ENCODE peak calls at places on chromosome 14, in nine cellular contexts. L is thoracic aorta; B is iPS DF 6.9; Z is non-pigmented ciliary epithelial cell; O is RPMI7951; U is T-helper 2 cell; T is aorta; S is stimulated activated CD4-positive, alpha-beta T cell treated with anti-CD3 and anti-CD28 coated beads, Interleukin-1b, Interleukin-23, amount 100 ng/mL, for 4 hours; I is HEK293T. V is an unnamed sample.

GRCh38 chr14:38189930-38190726 is 17.6 kb upstream of the SSTR1 start:
- DNase-seq in L (no peak), B (no peak), Z (no peak), O (no peak), U (no peak), T (no peak), S (no peak), I (no peak), V (no peak)

GRCh38 chr14:99947695-99948094 is 117.5 kb upstream of the EVL start:
- DNase-seq in L (no peak), B (no peak), Z (no peak), O (no peak), U (no peak), T (no peak), S (no peak), I (no peak), V (no peak)

GRCh38 chr14:31229638-31230229 is 22.1 kb upstream of the HECTD1 start:
- DNase-seq in L (no peak), B (no peak), Z (peak; percentile 83), O (peak; percentile 72), U (no peak), T (peak; percentile 53), S (no peak), I (peak; percentile 50), V (peak; percentile 41)

GRCh38 chr14:87351007-87351406 is 642.0 kb downstream of the GALC start:
- DNase-seq in L (no peak), B (no peak), Z (no peak), O (no peak), U (no peak), T (no peak), S (no peak), I (no peak), V (no peak)

GRCh38 chr14:43665570-43666267 is 841.4 kb downstream of the FSCB start:
- DNase-seq in L (no peak), B (no peak), Z (no peak), O (no peak), U (no peak), T (no peak), S (no peak), I (no peak), V (no peak)

GRCh38 chr14:99260652-99261551 is 11.1 kb downstream of the BCL11B start:
- DNase-seq in L (no peak), B (no peak), Z (no peak), O (no peak), U (peak; percentile 58), T (no peak), S (no peak), I (no peak), V (no peak)

GRCh38 chr14:32808574-32809098 is 130.0 kb upstream of the NPAS3 start:
- DNase-seq in L (no peak), B (no peak), Z (no peak), O (peak; percentile 20), U (no peak), T (no peak), S (no peak), I (no peak), V (no peak)

GRCh38 chr14:69543341-69544249 is 31.1 kb downstream of the CCDC177 start:
- DNase-seq in L (peak; percentile 13), B (no peak), Z (peak; percentile 81), O (peak; percentile 92), U (no peak), T (peak; percentile 86), S (no peak), I (no peak), V (no peak)

GRCh38 chr14:54362089-54362504 is 34.7 kb upstream of the CDKN3 start:
- DNase-seq in L (no peak), B (peak; percentile 88), Z (no peak), O (no peak), U (no peak), T (no peak), S (no peak), I (no peak), V (no peak)